ENCODE peak calls at places on chromosomes 2 and 18, in five cellular contexts. N is stimulated activated naive CD8-positive, alpha-beta T cell treated with anti-CD3 and anti-CD28 coated beads, Interleukin-15, amount 100 ng/mL, for 72 hours; I is T-helper 1 cell; T is putamen; L is G401. M is an unnamed sample.

GRCh38 chr2:43178602-43179542 is 47.5 kb downstream of the ZFP36L2 start:
- DNase-seq in N (peak), T (no peak), L (no peak), I (peak), M (peak)

GRCh38 chr18:3499498-3499897 is 49.5 kb downstream of the TGIF1 start:
- DNase-seq in N (no peak), T (no peak), I (no peak), L (no peak), M (no peak)

GRCh38 chr2:188291617-188292445 is at the start of gene GULP1:
- DNase-seq in L (no peak), T (peak), I (no peak), N (peak), M (peak)

GRCh38 chr2:149902104-149902503 is 314.5 kb upstream of the MMADHC start:
- DNase-seq in L (no peak), N (no peak), I (no peak), T (no peak), M (no peak)

GRCh38 chr2:84959045-84959493 is 11.9 kb upstream of the KCMF1 start:
- DNase-seq in T (no peak), L (peak), I (no peak), N (no peak), M (no peak)

GRCh38 chr2:57878573-57878910 is 168.1 kb upstream of the VRK2 start:
- DNase-seq in N (no peak), T (no peak), I (no peak), L (no peak), M (no peak)

GRCh38 chr2:191942114-191943103 is 95.5 kb upstream of the CAVIN2 start:
- DNase-seq in T (no peak), L (peak), I (no peak), N (no peak), M (no peak)

GRCh38 chr2:226791056-226791486 is 8.5 kb downstream of the IRS1 start:
- DNase-seq in I (peak), L (peak), T (no peak), N (no peak), M (no peak)

GRCh38 chr2:231680284-231680991 is 27.9 kb upstream of the PTMA start:
- DNase-seq in L (no peak), T (no peak), N (no peak), I (no peak), M (no peak)

GRCh38 chr2:151374426-151374825 is 17.0 kb downstream of the TNFAIP6 start:
- DNase-seq in N (no peak), L (no peak), T (no peak), I (peak), M (peak)

GRCh38 chr2:207481924-207482323 is 47.8 kb upstream of the CREB1 start:
- DNase-seq in I (no peak), T (no peak), N (no peak), L (peak), M (no peak)

GRCh38 chr2:42424033-42424432 is 63.0 kb upstream of the COX7A2L start:
- DNase-seq in L (no peak), T (no peak), N (no peak), I (no peak), M (no peak)

GRCh38 chr2:190993292-190993643 is 20.7 kb downstream of the STAT1 start:
- DNase-seq in L (no peak), I (no peak), T (no peak), N (no peak), M (no peak)

GRCh38 chr2:26613241-26614204 is 27.6 kb downstream of the CIB4 start:
- DNase-seq in N (no peak), T (no peak), I (no peak), L (peak), M (no peak)

GRCh38 chr2:186968277-186968676 is 119.3 kb upstream of the ZSWIM2 start:
- DNase-seq in I (peak), L (no peak), N (no peak), T (peak), M (no peak)

GRCh38 chr2:18373081-18373480 is 187.4 kb downstream of the RDH14 start:
- DNase-seq in L (no peak), I (no peak), T (no peak), N (no peak), M (no peak)

GRCh38 chr2:168432565-168433186 is 23.4 kb upstream of the CERS6 start:
- DNase-seq in T (no peak), I (peak), N (peak), L (no peak), M (no peak)

GRCh38 chr2:123451517-123451916 is 573.6 kb upstream of the CNTNAP5 start:
- DNase-seq in T (no peak), L (no peak), I (no peak), N (no peak), M (no peak)

GRCh38 chr2:187654535-187654934 is 100.3 kb upstream of the TFPI start:
- DNase-seq in T (no peak), I (no peak), N (no peak), L (no peak), M (no peak)

GRCh38 chr2:67867735-67868134 is 195.1 kb downstream of the C1D start:
- DNase-seq in N (no peak), I (no peak), L (no peak), T (no peak), M (no peak)

GRCh38 chr18:77897606-77898005 is 648.0 kb downstream of the GALR1 start:
- DNase-seq in L (no peak), T (no peak), N (no peak), I (no peak), M (no peak)

GRCh38 chr2:95021015-95021399 is 4.5 kb upstream of the MAL start:
- DNase-seq in I (no peak), L (no peak), N (no peak), T (no peak), M (no peak)

GRCh38 chr2:148645925-148646559 is 1.5 kb downstream of the EPC2 start:
- DNase-seq in L (peak), T (peak), N (peak), I (peak), M (peak)

GRCh38 chr2:211816739-211817138 is 721.9 kb downstream of the ERBB4 start:
- DNase-seq in L (peak), N (no peak), I (no peak), T (no peak), M (no peak)

GRCh38 chr18:35174093-35174731 is 66.6 kb upstream of the ZNF397 start:
- DNase-seq in L (no peak), I (no peak), T (peak), N (no peak), M (no peak)

GRCh38 chr18:8367217-8367988 is 241.8 kb upstream of the RAB12 start:
- DNase-seq in N (peak), L (peak), T (peak), I (no peak), M (peak)

GRCh38 chr2:2870106-2870505 is 507.5 kb downstream of the EIPR1 start:
- DNase-seq in N (no peak), T (no peak), L (peak), I (no peak), M (no peak)

GRCh38 chr2:177972782-177973181 is 99.8 kb downstream of the PDE11A start:
- DNase-seq in T (no peak), N (no peak), I (no peak), L (no peak), M (no peak)

GRCh38 chr18:31631526-31631925 is 39.8 kb downstream of the TTR start:
- DNase-seq in T (no peak), I (no peak), L (no peak), N (no peak), M (no peak)

GRCh38 chr2:38064805-38065501 is 11.0 kb downstream of the CYP1B1 start:
- DNase-seq in T (no peak), N (no peak), L (no peak), I (no peak), M (no peak)

M was measured in HTR-8/SVneo.